ENCODE peak calls at places on chromosomes 5 and 9, in six cellular contexts. M is spleen, C is heart left ventricle, H is thyroid gland, F is ovary, O is HCT116. E is an unnamed sample.

GRCh38 chr5:91151947-91152346 is 231.2 kb downstream of the ARRDC3 start:
- DNase-seq in M (no peak), C (no peak), H (peak; percentile 96), F (peak; percentile 32), O (no peak), E (peak; percentile 74)

GRCh38 chr9:136086951-136087740 is 7.9 kb downstream of the NACC2 start:
- DNase-seq in M (no peak), C (peak; percentile 55), H (no peak), F (no peak), O (no peak), E (no peak)

GRCh38 chr9:122005597-122005996 is 87.5 kb downstream of the TTLL11 start:
- DNase-seq in M (no peak), C (no peak), H (no peak), F (no peak), O (no peak), E (no peak)

GRCh38 chr5:74865293-74865798 is 841 bp downstream of the FAM169A start:
- DNase-seq in M (no peak), C (no peak), H (no peak), F (no peak), O (no peak), E (no peak)

GRCh38 chr9:17216011-17216410 is 81.2 kb downstream of the CNTLN start:
- DNase-seq in M (no peak), C (no peak), H (no peak), F (no peak), O (no peak), E (no peak)

GRCh38 chr9:107312651-107313050 is 29.6 kb downstream of the RAD23B start:
- DNase-seq in M (no peak), C (peak; percentile 58), H (no peak), F (no peak), O (no peak), E (no peak)

GRCh38 chr5:69341520-69342161 is 9.0 kb upstream of the CCDC125 start:
- DNase-seq in M (no peak), C (no peak), H (no peak), F (no peak), O (no peak), E (no peak)

GRCh38 chr9:88090151-88090581 is 48.1 kb downstream of the SPATA31C2 start:
- DNase-seq in M (no peak), C (no peak), H (peak; percentile 5), F (peak; percentile 69), O (no peak), E (no peak)

GRCh38 chr9:69003051-69003450 is 10.9 kb downstream of the PRKACG start:
- DNase-seq in M (no peak), C (no peak), H (no peak), F (no peak), O (no peak), E (no peak)

GRCh38 chr5:179436321-179437122 is 91.3 kb upstream of the ADAMTS2 start:
- DNase-seq in M (peak; percentile 59), C (peak; percentile 24), H (no peak), F (no peak), O (no peak), E (no peak)

GRCh38 chr9:109780453-109781033 is 545 bp downstream of the PALM2AKAP2 start:
- DNase-seq in M (no peak), C (no peak), H (peak; percentile 45), F (no peak), O (no peak), E (no peak)

GRCh38 chr5:58016892-58017291 is 443.0 kb downstream of the PLK2 start:
- DNase-seq in M (no peak), C (no peak), H (no peak), F (no peak), O (no peak), E (no peak)

GRCh38 chr5:30479104-30479503 is 714.4 kb upstream of the CDH6 start:
- DNase-seq in M (no peak), C (no peak), H (no peak), F (no peak), O (no peak), E (no peak)

GRCh38 chr9:16417101-16417500 is 453.4 kb downstream of the BNC2 start:
- DNase-seq in M (no peak), C (no peak), H (no peak), F (no peak), O (no peak), E (no peak)

GRCh38 chr5:115069087-115069968 is 100.4 kb downstream of the TRIM36 start:
- DNase-seq in M (no peak), C (no peak), H (peak; percentile 35), F (no peak), O (peak; percentile 51), E (peak; percentile 20)

GRCh38 chr9:84667571-84668203 is 1.8 kb upstream of the NTRK2 start:
- DNase-seq in M (no peak), C (no peak), H (peak; percentile 76), F (peak; percentile 34), O (no peak), E (no peak)

GRCh38 chr5:144484124-144484897 is 313.6 kb downstream of the KCTD16 start:
- DNase-seq in M (no peak), C (no peak), H (no peak), F (no peak), O (no peak), E (no peak)

GRCh38 chr5:19853616-19854240 is 134.3 kb downstream of the CDH18 start:
- DNase-seq in M (no peak), C (no peak), H (no peak), F (no peak), O (no peak), E (no peak)

GRCh38 chr9:23907343-23907742 is 81.3 kb upstream of the ELAVL2 start:
- DNase-seq in M (no peak), C (no peak), H (no peak), F (no peak), O (no peak), E (no peak)

GRCh38 chr9:107367727-107368502 is 84.8 kb downstream of the RAD23B start:
- DNase-seq in M (no peak), C (no peak), H (no peak), F (no peak), O (no peak), E (no peak)

GRCh38 chr9:131330814-131331600 is 41.5 kb downstream of the PLPP7 start:
- DNase-seq in M (peak; percentile 63), C (no peak), H (no peak), F (no peak), O (no peak), E (no peak)

GRCh38 chr5:140160432-140160831 is 14.6 kb upstream of the CYSTM1 start:
- DNase-seq in M (no peak), C (no peak), H (no peak), F (no peak), O (no peak), E (no peak)

GRCh38 chr5:127909078-127909477 is 174.5 kb upstream of the SLC12A2 start:
- DNase-seq in M (no peak), C (no peak), H (peak; percentile 8), F (no peak), O (peak; percentile 59), E (no peak)

GRCh38 chr9:20941177-20941690 is 90.2 kb downstream of the HACD4 start:
- DNase-seq in M (no peak), C (no peak), H (peak; percentile 63), F (peak; percentile 50), O (peak; percentile 62), E (peak; percentile 67)

GRCh38 chr5:119357309-119357708 is 1.5 kb downstream of the TNFAIP8 start:
- DNase-seq in M (no peak), C (no peak), H (no peak), F (no peak), O (no peak), E (no peak)

GRCh38 chr9:74963043-74963442 is 10.3 kb upstream of the C9orf40 start:
- DNase-seq in M (no peak), C (no peak), H (no peak), F (no peak), O (no peak), E (no peak)
- H3K27ac ChIP-seq in M (no peak overlapping the region), C (no peak overlapping the region), H (no peak overlapping the region), F (no peak overlapping the region), O (no peak overlapping the region), E (no peak overlapping the region)

GRCh38 chr5:157761690-157762611 is 18.4 kb downstream of the LSM11 start:
- DNase-seq in M (no peak), C (no peak), H (peak; percentile 6), F (peak; percentile 33), O (peak; percentile 35), E (peak; percentile 36)

GRCh38 chr5:157750320-157750719 is 6.8 kb downstream of the LSM11 start:
- DNase-seq in M (no peak), C (no peak), H (no peak), F (no peak), O (no peak), E (no peak)

GRCh38 chr5:157758706-157759105 is 15.2 kb downstream of the LSM11 start:
- DNase-seq in M (no peak), C (no peak), H (no peak), F (no peak), O (no peak), E (no peak)

DNA sequence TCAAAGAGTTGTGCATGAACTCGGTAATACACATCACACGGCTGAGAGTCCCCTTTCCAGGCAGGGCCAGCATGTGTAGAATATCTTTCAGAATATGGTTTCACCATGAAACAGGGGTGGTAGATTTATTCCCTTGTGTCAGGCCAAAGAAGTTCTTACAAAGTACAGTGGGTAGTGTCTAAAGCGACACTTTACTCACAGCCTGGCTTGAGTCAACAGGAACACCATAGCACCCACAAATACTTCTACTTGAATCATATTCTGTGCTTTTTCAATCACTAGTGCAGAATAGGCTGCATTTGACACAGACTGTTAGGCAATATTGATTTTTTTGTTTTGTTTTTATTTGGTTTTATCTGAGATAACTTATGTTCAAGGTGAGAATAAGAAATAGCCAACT is 12.6 kb downstream of the LSM11 start:
- DNase-seq in M (no peak), C (no peak), H (no peak), F (no peak), O (no peak), E (no peak)
- TF ChIP-seq POLR2A in M (no peak), C (no peak), H (no peak), F (no peak), O (no peak), E (no peak)

DNA sequence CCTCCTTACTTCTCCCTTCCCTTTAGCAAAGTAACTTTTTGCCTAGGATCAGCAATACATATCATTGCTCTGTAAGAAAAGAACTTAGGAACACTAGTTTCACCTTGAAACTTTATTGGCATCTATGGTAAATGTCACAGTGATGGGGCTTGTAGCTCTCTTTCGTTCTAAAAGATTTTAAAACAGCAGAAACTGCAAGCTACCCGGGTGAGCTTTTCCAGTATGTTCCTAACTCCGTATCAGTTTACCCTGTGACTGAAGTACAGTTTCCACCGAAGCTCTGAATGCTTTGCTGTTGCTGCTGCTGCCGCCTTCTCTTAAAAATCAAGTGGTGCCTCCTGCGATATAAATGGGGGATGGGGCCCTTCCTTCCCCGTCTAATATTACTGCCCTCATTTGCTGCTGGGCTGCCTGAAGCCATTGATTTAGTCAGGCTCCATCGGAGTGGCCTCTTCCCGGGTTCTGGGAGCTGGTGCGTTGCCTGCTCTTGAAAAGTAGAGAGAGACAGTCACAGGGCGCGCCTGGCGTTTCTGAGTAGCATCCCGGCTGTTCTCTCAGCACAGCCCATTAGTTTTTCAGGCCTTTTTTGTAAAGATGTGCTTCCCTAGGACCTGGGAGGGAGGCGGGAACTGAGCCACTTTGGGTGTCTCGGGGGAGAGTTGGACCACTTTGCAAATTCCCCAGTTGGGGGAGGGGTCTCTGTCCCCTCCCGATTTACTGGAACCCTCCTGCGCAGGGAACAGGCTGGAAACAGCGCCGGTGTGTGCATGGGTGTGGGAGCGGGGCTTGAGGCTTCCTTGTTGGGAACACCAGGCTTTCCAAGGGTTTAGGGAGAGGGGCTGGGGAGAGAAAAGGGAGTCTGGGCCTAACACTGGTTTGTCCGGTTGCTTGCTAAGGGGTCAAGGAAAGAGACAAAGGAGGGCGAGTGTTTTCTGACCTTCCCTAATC is 4.5 kb downstream of the PRDM6 start:
- DNase-seq in M (no peak), C (peak; percentile 40), H (no peak), F (no peak), O (no peak), E (no peak)
- H3K27me3 ChIP-seq in M (peaks cover 100% of the 10 kb centered on the region), C (peaks cover 81% of the 10 kb centered on the region), H (peaks cover 58% of the 10 kb centered on the region), F (no peaks in the 10 kb centered on the region), O (no peaks in the 10 kb centered on the region), E (peaks cover 32% of the 10 kb centered on the region)

GRCh38 chr9:127903557-127904475 is 4.4 kb upstream of the ST6GALNAC6 start:
- DNase-seq in M (peak; percentile 95), C (peak; percentile 86), H (peak; percentile 88), F (peak; percentile 71), O (no peak), E (no peak)
- H3K27ac ChIP-seq in M (peak overlapping the region; percentile 92), C (peak overlapping the region; percentile 71), H (peak overlapping the region; percentile 80), F (peak overlapping the region; percentile 13), O (peak overlapping the region; percentile 30), E (peak overlapping the region; percentile 75)

E was measured in prostate gland.